ENCODE peak calls at places on chromosomes 2 and 18, in nine cellular contexts. K is K562; S is colonic mucosa; B is suprapubic skin; F is cardiac muscle cell; T is CD4-positive, alpha-beta memory T cell; O is vagina; X is neural progenitor cell; L is heart left ventricle. A is an unnamed sample. For H3K4me1, the result is how much of the 10 kb centered on the place peaks cover.

GRCh38 chr2:239640210-239640609 is 239.4 kb upstream of the HDAC4 start:
- DNase-seq in B (no peak), X (no peak), O (peak), F (no peak), S (no peak), T (no peak), K (no peak), L (no peak), A (no peak)

GRCh38 chr2:54606393-54606973 is 117.0 kb upstream of the EML6 start:
- DNase-seq in L (no peak), F (no peak), S (no peak), K (no peak), O (no peak), X (no peak), B (no peak), T (no peak), A (no peak)

GRCh38 chr2:207394812-207395534 is 134.8 kb upstream of the CREB1 start:
- DNase-seq in F (peak), B (no peak), L (no peak), T (no peak), O (no peak), K (peak), S (no peak), X (no peak), A (no peak)

GRCh38 chr2:56522605-56523089 is 338.9 kb downstream of the CCDC85A start:
- DNase-seq in F (peak), S (no peak), T (no peak), L (no peak), X (no peak), K (no peak), O (no peak), B (no peak), A (no peak)

GRCh38 chr18:56492136-56492535 is 146.3 kb downstream of the TXNL1 start:
- DNase-seq in S (no peak), K (no peak), O (no peak), X (no peak), F (no peak), B (no peak), L (no peak), T (no peak), A (no peak)

GRCh38 chr2:168999668-169000213 is 31.4 kb downstream of the ABCB11 start:
- DNase-seq in K (no peak), F (no peak), S (no peak), O (no peak), T (no peak), L (no peak), X (no peak), B (no peak), A (no peak)

GRCh38 chr2:209208211-209208610 is 215.6 kb upstream of the MAP2 start:
- DNase-seq in B (no peak), T (no peak), X (peak), K (peak), F (no peak), O (no peak), L (no peak), S (peak), A (no peak)

GRCh38 chr18:55589625-55590291 is 1.8 kb upstream of the TCF4 start:
- DNase-seq in F (peak), O (peak), K (peak), L (peak), X (peak), B (peak), S (peak), T (peak), A (peak)

GRCh38 chr18:48836806-48837615 is 113.8 kb downstream of the SMAD7 start:
- DNase-seq in T (no peak), F (no peak), L (peak), B (no peak), S (no peak), X (no peak), K (no peak), O (no peak), A (no peak)

GRCh38 chr2:27378096-27378808 is 2.3 kb downstream of the ZNF513 start:
- DNase-seq in X (peak), S (no peak), K (no peak), L (no peak), F (peak), T (no peak), B (no peak), O (no peak), A (no peak)

GRCh38 chr2:174610243-174610995 is 12.8 kb upstream of the WIPF1 start:
- DNase-seq in S (no peak), L (no peak), F (no peak), T (no peak), B (no peak), K (no peak), X (no peak), O (no peak), A (no peak)

GRCh38 chr2:206305523-206306245 is 31.2 kb downstream of the ZDBF2 start:
- DNase-seq in F (no peak), X (no peak), L (no peak), T (no peak), S (no peak), O (no peak), K (no peak), B (no peak), A (no peak)

GRCh38 chr2:121532347-121532766 is 1.7 kb downstream of the RNU4ATAC start:
- DNase-seq in K (peak), X (no peak), O (no peak), S (no peak), F (peak), L (no peak), B (no peak), T (no peak), A (no peak)

GRCh38 chr2:120434487-120434886 is 88.6 kb downstream of the INHBB start:
- DNase-seq in S (no peak), B (peak), K (no peak), L (no peak), F (peak), O (no peak), X (peak), T (no peak), A (no peak)

GRCh38 chr2:223536546-223536945 is 65.6 kb downstream of the SCG2 start:
- DNase-seq in L (no peak), F (no peak), S (no peak), O (no peak), X (no peak), T (no peak), B (no peak), K (no peak), A (no peak)

GRCh38 chr2:28152585-28153284 is 239.9 kb upstream of the FOSL2 start:
- DNase-seq in X (no peak), T (no peak), F (no peak), B (no peak), O (no peak), L (no peak), S (no peak), K (no peak), A (no peak)

GRCh38 chr2:180374502-180375281 is 367.6 kb upstream of the CWC22 start:
- DNase-seq in L (no peak), T (no peak), X (no peak), F (peak), B (no peak), K (no peak), O (no peak), S (no peak), A (no peak)

GRCh38 chr2:88641330-88641729 is 14.1 kb upstream of the EIF2AK3 start:
- DNase-seq in K (no peak), F (no peak), X (no peak), S (no peak), B (no peak), T (no peak), O (no peak), L (no peak), A (no peak)

GRCh38 chr2:18814387-18814786 is 225.0 kb upstream of the NT5C1B start:
- DNase-seq in B (no peak), T (no peak), F (peak), O (no peak), X (no peak), K (no peak), S (no peak), L (no peak), A (no peak)

GRCh38 chr18:78818961-78819360 is 160.7 kb upstream of the SALL3 start:
- DNase-seq in K (no peak), B (no peak), F (no peak), L (no peak), S (peak), X (no peak), T (no peak), O (no peak), A (no peak)

GRCh38 chr2:20291106-20291564 is 59.5 kb downstream of the PUM2 start:
- DNase-seq in X (peak), K (peak), T (no peak), S (peak), B (no peak), F (peak), L (no peak), O (no peak), A (peak)

GRCh38 chr2:118643286-118643685 is 204.2 kb downstream of the EN1 start:
- DNase-seq in S (no peak), F (no peak), O (no peak), K (no peak), T (no peak), X (no peak), B (no peak), L (no peak), A (no peak)

GRCh38 chr2:1081411-1082225 is 131.0 kb downstream of the SNTG2 start:
- DNase-seq in X (no peak), S (peak), K (no peak), F (peak), L (no peak), B (no peak), O (no peak), T (no peak), A (no peak)

GRCh38 chr2:160375802-160376469 is 117.7 kb downstream of the RBMS1 start:
- DNase-seq in S (no peak), X (no peak), B (no peak), T (peak), K (no peak), L (no peak), O (no peak), F (peak), A (no peak)

GRCh38 chr2:197008229-197008628 is 81.7 kb upstream of the PGAP1 start:
- DNase-seq in F (peak), L (no peak), S (no peak), T (no peak), B (no peak), O (no peak), X (no peak), K (no peak), A (no peak)

GRCh38 chr2:33133436-33133835 is 186.7 kb downstream of the LTBP1 start:
- DNase-seq in S (no peak), O (no peak), T (no peak), X (no peak), F (peak), K (peak), L (no peak), B (no peak), A (no peak)

GRCh38 chr2:96143231-96143847 is 1.9 kb downstream of the DUSP2 start:
- DNase-seq in F (no peak), S (no peak), X (no peak), O (no peak), T (no peak), B (no peak), K (no peak), L (no peak), A (no peak)

GRCh38 chr2:1865716-1866234 is 121.5 kb upstream of the PXDN start:
- DNase-seq in L (no peak), S (no peak), B (no peak), K (no peak), X (no peak), O (no peak), F (no peak), T (no peak), A (no peak)

GRCh38 chr2:185044323-185044874 is 446.1 kb downstream of the ZNF804A start:
- DNase-seq in T (no peak), F (no peak), O (no peak), B (peak), S (no peak), X (peak), L (no peak), K (no peak), A (no peak)

GRCh38 chr2:241855245-241855887 is 3.3 kb downstream of the PDCD1 start:
- DNase-seq in K (no peak), X (no peak), T (no peak), F (no peak), L (peak), S (no peak), O (no peak), B (no peak), A (no peak)

GRCh38 chr2:31517442-31518203 is 63.1 kb downstream of the SRD5A2 start:
- DNase-seq in L (no peak), T (no peak), O (no peak), F (no peak), X (no peak), K (no peak), B (no peak), S (no peak), A (no peak)

GRCh38 chr18:58315739-58316215 is 271.8 kb downstream of the NEDD4L start:
- DNase-seq in F (peak), L (no peak), O (no peak), T (no peak), X (no peak), K (no peak), B (no peak), S (peak), A (no peak)

GRCh38 chr2:186852508-186852907 is 3.5 kb upstream of the ZSWIM2 start:
- DNase-seq in X (no peak), T (no peak), K (no peak), O (no peak), F (no peak), S (no peak), L (no peak), B (no peak), A (no peak)

GRCh38 chr18:3089579-3089978 is 76.6 kb upstream of the LPIN2 start:
- DNase-seq in S (no peak), O (no peak), B (no peak), L (no peak), F (no peak), X (no peak), K (no peak), T (no peak), A (no peak)

GRCh38 chr18:63570721-63571120 is 16.4 kb upstream of the SERPINB13 start:
- DNase-seq in L (no peak), O (no peak), K (no peak), B (no peak), S (no peak), F (no peak), T (no peak), X (no peak), A (no peak)

GRCh38 chr2:105150231-105150630 is 91.3 kb upstream of the GPR45 start:
- DNase-seq in O (no peak), X (no peak), S (no peak), K (no peak), F (no peak), B (no peak), L (no peak), T (no peak), A (no peak)

GRCh38 chr2:86068098-86069047 is 37.3 kb downstream of the POLR1A start:
- DNase-seq in F (no peak), B (no peak), K (no peak), L (no peak), S (no peak), O (no peak), T (peak), X (no peak), A (no peak)

GRCh38 chr2:237427807-237428506 is 14.0 kb upstream of the COL6A3 start:
- DNase-seq in K (no peak), O (no peak), L (no peak), B (no peak), S (no peak), F (no peak), T (no peak), X (no peak), A (no peak)

GRCh38 chr2:169095631-169096105 is 26.3 kb downstream of the DHRS9 start:
- DNase-seq in T (no peak), O (no peak), X (no peak), B (no peak), K (peak), L (no peak), F (peak), S (no peak), A (no peak)

GRCh38 chr2:106542730-106543359 is 55.7 kb downstream of the CD8B2 start:
- DNase-seq in K (peak), O (no peak), T (peak), F (peak), B (peak), X (peak), L (peak), S (peak), A (peak)

GRCh38 chr2:236163483-236164200 is 4.5 kb downstream of the GBX2 start:
- DNase-seq in B (no peak), S (no peak), O (no peak), L (no peak), F (no peak), X (peak), K (no peak), T (no peak), A (no peak)

GRCh38 chr2:236164201-236164982 is 3.8 kb downstream of the GBX2 start:
- DNase-seq in F (no peak), O (no peak), S (no peak), K (no peak), B (no peak), L (no peak), T (no peak), X (peak), A (no peak)

GRCh38 chr2:236165491-236166156 is 2.6 kb downstream of the GBX2 start:
- DNase-seq in O (no peak), T (no peak), X (no peak), B (no peak), F (no peak), L (no peak), S (no peak), K (no peak), A (no peak)

GRCh38 chr2:236166157-236166780 is 1.9 kb downstream of the GBX2 start:
- DNase-seq in O (no peak), S (no peak), L (no peak), B (no peak), X (peak), F (no peak), K (no peak), T (no peak), A (no peak)

DNA sequence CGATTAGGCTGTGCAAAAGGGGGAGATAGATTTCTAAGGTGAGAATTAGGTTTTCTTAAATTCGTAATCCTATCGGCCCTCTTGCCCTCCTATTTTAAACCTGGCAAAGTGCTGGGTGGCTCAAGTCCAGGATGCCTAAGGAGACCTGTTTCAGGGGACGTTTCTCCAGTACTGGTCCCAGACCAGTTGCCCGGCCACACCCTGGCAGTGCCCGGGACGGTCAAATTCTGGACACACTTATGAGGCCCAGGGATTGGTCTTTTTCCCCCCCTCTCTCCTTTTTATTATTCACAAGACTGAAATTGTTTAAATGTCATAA is 3.2 kb downstream of the GBX2 start:
- DNase-seq in K (no peak), L (no peak), S (no peak), O (no peak), F (no peak), T (no peak), B (no peak), X (no peak), A (no peak)
- H3K4me3 ChIP-seq in K (no peak), L (no peak), S (no peak), O (no peak), F (peak), T (no peak), B (peak), X (peak), A (no peak)

GRCh38 chr2:16656087-16656486 is 9.5 kb downstream of the CYRIA start:
- DNase-seq in B (no peak), X (peak), L (no peak), S (no peak), O (peak), K (no peak), F (no peak), T (no peak), A (no peak)

GRCh38 chr2:16655457-16655837 is 10.2 kb downstream of the CYRIA start:
- DNase-seq in K (no peak), L (no peak), F (no peak), B (no peak), X (no peak), O (no peak), T (no peak), S (no peak), A (no peak)

GRCh38 chr2:16660039-16660619 is 5.5 kb downstream of the CYRIA start:
- DNase-seq in B (no peak), S (no peak), L (no peak), K (no peak), F (no peak), X (no peak), O (peak), T (no peak), A (no peak)

GRCh38 chr2:16656784-16657391 is 8.7 kb downstream of the CYRIA start:
- DNase-seq in K (no peak), L (no peak), F (no peak), T (no peak), O (peak), X (no peak), S (no peak), B (no peak), A (no peak)

GRCh38 chr2:16658082-16658481 is 7.6 kb downstream of the CYRIA start:
- DNase-seq in K (no peak), F (no peak), L (no peak), B (no peak), S (no peak), T (no peak), O (no peak), X (no peak), A (no peak)
- H3K4me1 ChIP-seq in K (under half), F (under half), L (half or more), B (under half), S (under half), T (under half), O (half or more), X (under half), A (under half)

DNA sequence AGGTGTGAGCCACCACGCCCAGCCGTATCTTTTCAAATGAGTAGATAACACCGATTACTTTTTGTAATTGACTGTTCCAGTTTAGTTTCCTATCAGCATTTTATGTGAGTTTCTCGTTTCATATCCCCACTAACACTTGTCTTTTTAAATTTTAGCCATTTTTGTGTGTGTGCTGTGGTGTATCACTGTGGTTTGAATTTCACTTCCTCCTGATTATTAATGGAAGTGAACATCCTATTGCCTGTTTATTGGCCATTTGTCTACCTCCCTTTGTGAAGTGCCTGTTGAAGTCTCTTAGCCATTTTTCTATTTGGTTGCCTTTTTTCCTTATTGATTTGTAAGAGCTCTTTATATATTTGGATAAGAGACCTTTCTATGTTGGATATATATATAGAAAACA is 91.7 kb upstream of the STON1 start:
- DNase-seq in T (no peak), F (no peak), K (no peak), O (no peak), X (no peak), S (no peak), B (no peak), L (no peak), A (no peak)
- H3K27ac ChIP-seq in T (no peak), F (no peak), K (no peak), O (no peak), X (no peak), S (no peak), B (no peak), L (no peak), A (no peak)

GRCh38 chr2:218002792-218003191 is at the start of gene TNS1:
- DNase-seq in O (no peak), L (no peak), K (no peak), T (no peak), F (peak), X (peak), B (no peak), S (no peak), A (no peak)

GRCh38 chr2:218002103-218002502 is 692 bp downstream of the TNS1 start:
- DNase-seq in T (no peak), B (no peak), L (no peak), K (no peak), X (no peak), S (no peak), O (no peak), F (no peak), A (no peak)

GRCh38 chr2:218005028-218005427 is 2.2 kb upstream of the TNS1 start:
- DNase-seq in S (no peak), K (no peak), B (no peak), O (no peak), T (no peak), X (no peak), L (no peak), F (no peak), A (no peak)

GRCh38 chr2:218003994-218004419 is 1.2 kb upstream of the TNS1 start:
- DNase-seq in B (no peak), L (peak), T (no peak), S (peak), F (peak), K (no peak), X (no peak), O (peak), A (no peak)

DNA sequence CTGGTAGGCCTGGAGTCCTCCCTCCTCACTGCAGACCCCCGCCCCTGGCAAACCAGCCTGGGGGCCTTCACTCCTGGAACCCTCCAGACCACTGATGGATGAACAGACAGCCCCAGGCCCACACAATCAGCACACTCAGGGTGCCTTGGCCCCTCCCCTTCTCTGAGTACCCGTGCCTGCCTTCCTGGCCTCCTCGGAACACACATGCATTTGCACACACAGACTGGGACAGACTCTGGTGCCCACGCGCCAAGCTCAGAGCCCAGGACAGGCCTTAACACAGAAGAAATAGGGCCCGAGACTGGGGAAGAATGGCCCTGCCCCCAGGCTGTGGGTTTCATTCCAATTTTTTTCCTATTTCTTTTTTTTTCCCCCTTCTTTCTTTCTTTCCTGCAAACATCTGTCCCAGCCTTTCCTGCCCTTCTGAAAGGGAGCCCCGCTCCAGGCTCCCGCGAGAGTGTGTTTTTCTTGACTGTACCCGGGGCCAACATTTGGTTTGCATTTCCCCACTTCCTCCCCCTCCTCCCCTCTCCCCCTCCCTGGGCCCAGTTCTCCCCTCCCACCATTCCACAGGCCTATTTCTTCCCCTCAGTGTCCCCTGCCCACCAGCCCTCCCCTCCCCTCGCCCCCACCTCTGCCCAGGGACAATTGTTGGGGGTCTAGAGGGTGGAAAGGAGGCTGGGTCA is 613 bp upstream of the TNS1 start:
- DNase-seq in K (no peak), L (no peak), B (no peak), O (no peak), T (no peak), X (no peak), S (peak), F (peak), A (no peak)
- H3K4me3 ChIP-seq in K (no peak), L (peak), B (peak), O (peak), T (no peak), X (no peak), S (no peak), F (no peak), A (no peak)